ENCODE peak calls at places on chromosome 14, in five cellular contexts. One of them, this sample, is unnamed.

GRCh38 chr14:21066882-21067502 is 3.1 kb upstream of the ARHGEF40 start:
- DNase-seq in H1: no peak
- DNase-seq in H9: no peak
- DNase-seq in neuronal stem cell: no peak
- DNase-seq in IMR-90: no peak
- DNase-seq in this sample: no peak

GRCh38 chr14:102501751-102502315 is 7.7 kb downstream of the ANKRD9 start:
- DNase-seq in H1: peak
- DNase-seq in H9: peak
- DNase-seq in neuronal stem cell: no peak
- DNase-seq in IMR-90: no peak
- DNase-seq in this sample: peak

GRCh38 chr14:28751467-28752058 is 15.0 kb upstream of the FOXG1 start:
- DNase-seq in H1: peak
- DNase-seq in H9: peak
- DNase-seq in neuronal stem cell: no peak
- DNase-seq in IMR-90: peak
- DNase-seq in this sample: peak

GRCh38 chr14:94897092-94897491 is 127.2 kb upstream of the GSC start:
- DNase-seq in H1: no peak
- DNase-seq in H9: no peak
- DNase-seq in neuronal stem cell: no peak
- DNase-seq in IMR-90: no peak
- DNase-seq in this sample: no peak

GRCh38 chr14:50875359-50876090 is 3.7 kb downstream of the ABHD12B start:
- DNase-seq in H1: no peak
- DNase-seq in H9: no peak
- DNase-seq in neuronal stem cell: no peak
- DNase-seq in IMR-90: peak
- DNase-seq in this sample: no peak

GRCh38 chr14:21048638-21049037 is 6.5 kb downstream of the RNASE7 start:
- DNase-seq in H1: no peak
- DNase-seq in H9: no peak
- DNase-seq in neuronal stem cell: no peak
- DNase-seq in IMR-90: no peak
- DNase-seq in this sample: no peak

GRCh38 chr14:85296466-85297210 is 233.3 kb upstream of the FLRT2 start:
- DNase-seq in H1: no peak
- DNase-seq in H9: no peak
- DNase-seq in neuronal stem cell: no peak
- DNase-seq in IMR-90: peak
- DNase-seq in this sample: no peak

GRCh38 chr14:23577004-23577681 is 1.4 kb downstream of the JPH4 start:
- DNase-seq in H1: peak
- DNase-seq in H9: peak
- DNase-seq in neuronal stem cell: no peak
- DNase-seq in IMR-90: no peak
- DNase-seq in this sample: no peak

GRCh38 chr14:64760146-64760755 is 56.0 kb downstream of the PLEKHG3 start:
- DNase-seq in H1: peak
- DNase-seq in H9: peak
- DNase-seq in neuronal stem cell: peak
- DNase-seq in IMR-90: peak
- DNase-seq in this sample: peak

DNA sequence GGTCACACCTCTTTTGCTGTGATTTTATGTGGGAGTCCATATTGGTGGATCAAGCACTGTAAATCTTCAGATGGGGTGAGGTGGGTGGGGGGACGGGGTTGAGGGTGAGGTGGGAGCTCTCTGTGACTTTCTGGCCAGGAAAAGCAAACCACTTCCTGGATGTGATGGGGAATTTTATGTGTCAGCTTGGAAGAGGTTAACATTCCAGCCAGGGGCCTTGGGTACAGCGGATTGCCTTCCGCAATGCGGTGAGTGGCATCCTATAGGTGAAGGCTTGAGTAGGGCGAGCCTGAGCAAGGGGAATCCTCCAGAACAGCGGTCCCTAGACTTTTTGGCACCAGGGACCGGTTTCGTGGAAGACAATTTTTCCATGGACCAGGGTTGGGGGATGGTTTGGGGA is 36.2 kb downstream of the DLK1 start:
- DNase-seq in H1: no peak
- DNase-seq in H9: no peak
- DNase-seq in neuronal stem cell: no peak
- DNase-seq in IMR-90: no peak
- DNase-seq in this sample: no peak
- H4K91ac ChIP-seq in H1: no peak
- H4K91ac ChIP-seq in H9: no peak
- H4K91ac ChIP-seq in neuronal stem cell: no peak
- H4K91ac ChIP-seq in IMR-90: peak
- H4K91ac ChIP-seq in this sample: no peak

GRCh38 chr14:100780646-100781355 is 45.1 kb upstream of the MEG3 start:
- DNase-seq in H1: no peak
- DNase-seq in H9: peak
- DNase-seq in neuronal stem cell: no peak
- DNase-seq in IMR-90: no peak
- DNase-seq in this sample: no peak

GRCh38 chr14:100784523-100785337 is 41.2 kb upstream of the MEG3 start:
- DNase-seq in H1: no peak
- DNase-seq in H9: no peak
- DNase-seq in neuronal stem cell: no peak
- DNase-seq in IMR-90: no peak
- DNase-seq in this sample: no peak

GRCh38 chr14:100783630-100784321 is 42.1 kb upstream of the MEG3 start:
- DNase-seq in H1: no peak
- DNase-seq in H9: no peak
- DNase-seq in neuronal stem cell: peak
- DNase-seq in IMR-90: no peak
- DNase-seq in this sample: no peak

GRCh38 chr14:100781952-100782351 is 44.0 kb upstream of the MEG3 start:
- DNase-seq in H1: no peak
- DNase-seq in H9: no peak
- DNase-seq in neuronal stem cell: no peak
- DNase-seq in IMR-90: no peak
- DNase-seq in this sample: no peak

GRCh38 chr14:100782516-100783320 is 43.2 kb upstream of the MEG3 start:
- DNase-seq in H1: no peak
- DNase-seq in H9: no peak
- DNase-seq in neuronal stem cell: no peak
- DNase-seq in IMR-90: no peak
- DNase-seq in this sample: no peak
- H4K91ac ChIP-seq in H1: peak
- H4K91ac ChIP-seq in H9: no peak
- H4K91ac ChIP-seq in neuronal stem cell: peak
- H4K91ac ChIP-seq in IMR-90: no peak
- H4K91ac ChIP-seq in this sample: no peak

DNA sequence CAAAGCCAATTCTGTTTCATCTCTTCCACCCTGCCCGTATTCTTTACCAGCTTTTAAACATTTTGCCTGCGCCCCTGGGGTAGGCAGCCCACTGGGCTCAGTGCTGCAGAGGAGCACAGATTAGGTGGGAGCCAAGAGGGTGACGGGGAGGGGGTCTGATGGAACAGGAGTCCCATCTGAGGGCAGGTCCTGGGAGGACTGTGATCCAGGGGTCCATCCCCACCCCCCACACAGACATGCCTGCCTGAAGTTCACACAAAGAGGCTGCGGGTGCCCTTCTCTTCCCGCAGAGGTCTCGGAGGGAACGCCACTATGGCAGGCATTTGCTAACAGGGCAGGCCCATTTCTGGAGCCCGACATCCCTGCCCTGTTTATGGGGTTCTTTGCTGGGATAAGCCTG is 12.7 kb downstream of the VASH1 start:
- DNase-seq in H1: no peak
- DNase-seq in H9: peak
- DNase-seq in neuronal stem cell: no peak
- DNase-seq in IMR-90: no peak
- DNase-seq in this sample: peak
- H4K91ac ChIP-seq in H1: no peak
- H4K91ac ChIP-seq in H9: no peak
- H4K91ac ChIP-seq in neuronal stem cell: no peak
- H4K91ac ChIP-seq in IMR-90: no peak
- H4K91ac ChIP-seq in this sample: peak

DNA sequence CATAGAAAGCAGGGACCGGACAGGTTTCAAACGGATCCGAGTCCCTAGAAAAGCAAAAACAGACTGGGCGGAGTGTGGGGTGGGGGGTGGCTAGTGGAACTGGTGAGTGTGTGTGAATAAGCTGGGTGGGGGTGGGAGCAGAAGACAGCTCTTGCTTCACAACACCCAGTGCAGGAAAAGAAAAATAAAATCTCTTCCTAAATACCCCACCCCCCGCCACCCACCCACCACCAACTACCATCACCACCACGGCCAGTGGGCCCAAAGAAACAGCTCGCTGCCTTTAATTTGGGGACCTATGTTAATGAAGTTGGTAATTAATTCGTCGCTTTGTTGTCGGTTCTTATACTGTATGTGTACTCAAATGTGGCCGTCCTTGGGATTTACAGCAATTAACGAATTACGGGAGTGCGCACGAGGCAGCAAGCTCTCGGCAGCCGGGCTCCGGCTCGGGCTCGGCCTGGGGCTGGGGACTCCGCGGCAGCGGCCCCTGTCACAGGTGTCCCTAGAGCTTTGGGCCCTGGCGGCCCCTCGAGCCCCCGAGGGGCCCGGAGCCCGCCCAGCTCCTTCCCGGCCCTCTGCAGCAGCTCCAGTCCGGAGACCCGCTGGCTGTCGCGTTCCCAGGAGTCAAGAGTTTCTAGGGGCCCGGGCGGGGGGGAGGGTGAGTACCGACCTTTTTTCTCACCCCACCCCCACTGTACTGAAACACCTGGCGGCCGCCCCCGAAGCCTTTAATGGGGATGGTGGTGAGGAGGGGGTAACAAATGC is 1.5 kb upstream of the OTX2 start:
- DNase-seq in H1: peak
- DNase-seq in H9: peak
- DNase-seq in neuronal stem cell: no peak
- DNase-seq in IMR-90: no peak
- DNase-seq in this sample: no peak
- H4K91ac ChIP-seq in H1: peak
- H4K91ac ChIP-seq in H9: no peak
- H4K91ac ChIP-seq in neuronal stem cell: no peak
- H4K91ac ChIP-seq in IMR-90: no peak
- H4K91ac ChIP-seq in this sample: no peak

GRCh38 chr14:92684801-92685560 is 63.4 kb downstream of the LGMN start:
- DNase-seq in H1: peak
- DNase-seq in H9: peak
- DNase-seq in neuronal stem cell: no peak
- DNase-seq in IMR-90: no peak
- DNase-seq in this sample: no peak
- H4K91ac ChIP-seq in H1: no peak
- H4K91ac ChIP-seq in H9: no peak
- H4K91ac ChIP-seq in neuronal stem cell: no peak
- H4K91ac ChIP-seq in IMR-90: no peak
- H4K91ac ChIP-seq in this sample: no peak

This sample was measured in trophoblast cell.